ENCODE peak calls at places on chromosomes 12 and 14, in nine cellular contexts. C, E, H, L, T, S, R, M and F are unnamed samples.

GRCh38 chr14:68938515-68939423 is 40.3 kb downstream of the ACTN1 start:
- DNase-seq in M (no peak), T (peak), R (no peak), S (no peak), H (no peak), L (no peak), C (no peak), E (no peak), F (no peak)

GRCh38 chr12:124392271-124392990 is 97.5 kb downstream of the RFLNA start:
- DNase-seq in E (no peak), T (peak), M (no peak), L (no peak), S (no peak), R (no peak), C (peak), H (no peak), F (no peak)

GRCh38 chr12:92107621-92108131 is 38.0 kb downstream of the BTG1 start:
- DNase-seq in S (no peak), H (no peak), L (peak), M (no peak), R (no peak), T (no peak), C (no peak), E (no peak), F (no peak)

GRCh38 chr12:120055639-120056038 is 60.9 kb downstream of the RAB35 start:
- DNase-seq in H (no peak), E (no peak), R (no peak), S (no peak), M (no peak), C (no peak), T (no peak), L (no peak), F (no peak)

GRCh38 chr12:52044284-52044983 is 6.8 kb upstream of the NR4A1 start:
- DNase-seq in H (no peak), R (no peak), C (no peak), S (peak), L (peak), T (no peak), E (no peak), M (no peak), F (no peak)

GRCh38 chr14:31682768-31683167 is 121.6 kb downstream of the NUBPL start:
- DNase-seq in H (no peak), R (no peak), M (no peak), T (no peak), C (no peak), L (no peak), S (no peak), E (no peak), F (no peak)

GRCh38 chr14:70907172-70907995 is at the start of gene PCNX1:
- DNase-seq in M (peak), S (peak), C (peak), L (peak), E (peak), H (peak), R (peak), T (peak), F (peak)

GRCh38 chr14:21933681-21934080 is 260.1 kb upstream of the OR4E1 start:
- DNase-seq in R (no peak), M (no peak), L (no peak), H (no peak), S (no peak), C (no peak), E (no peak), T (peak), F (no peak)

GRCh38 chr12:26473291-26473690 is 277.9 kb downstream of the SSPN start:
- DNase-seq in M (no peak), C (no peak), R (no peak), T (no peak), L (no peak), S (no peak), E (no peak), H (no peak), F (no peak)

GRCh38 chr12:10213168-10214130 is 772 bp downstream of the GABARAPL1 start:
- DNase-seq in M (peak), E (peak), S (peak), L (peak), C (peak), T (peak), R (peak), H (peak), F (peak)

GRCh38 chr14:22994762-22995275 is 12.5 kb upstream of the AJUBA start:
- DNase-seq in S (peak), L (no peak), T (peak), R (no peak), H (no peak), E (no peak), C (peak), M (no peak), F (no peak)

GRCh38 chr14:67782090-67782489 is 34.3 kb downstream of the ZFYVE26 start:
- DNase-seq in S (no peak), L (no peak), M (no peak), C (no peak), E (no peak), H (no peak), T (no peak), R (no peak), F (no peak)

GRCh38 chr12:130947028-130947427 is 6.7 kb upstream of the ADGRD1 start:
- DNase-seq in S (no peak), E (no peak), T (no peak), R (no peak), C (no peak), M (no peak), H (no peak), L (no peak), F (no peak)

GRCh38 chr12:87323369-87323768 is 705.8 kb downstream of the C12orf50 start:
- DNase-seq in H (no peak), S (no peak), T (peak), R (no peak), L (no peak), E (no peak), C (peak), M (no peak), F (no peak)

GRCh38 chr12:106127289-106128126 is 11.2 kb downstream of the NUAK1 start:
- DNase-seq in S (no peak), C (peak), M (no peak), T (peak), L (no peak), H (no peak), E (no peak), R (no peak), F (no peak)

GRCh38 chr12:118064608-118065007 is 3.6 kb upstream of the WSB2 start:
- DNase-seq in R (no peak), S (no peak), L (no peak), M (no peak), H (no peak), T (peak), E (no peak), C (no peak), F (no peak)

GRCh38 chr14:74459289-74459946 is 33.4 kb upstream of the SYNDIG1L start:
- DNase-seq in L (no peak), T (peak), S (peak), E (no peak), C (peak), H (no peak), R (peak), M (no peak), F (no peak)

GRCh38 chr12:56590237-56590830 is 39.8 kb downstream of the BAZ2A start:
- DNase-seq in L (no peak), E (no peak), C (peak), R (no peak), M (no peak), H (no peak), S (peak), T (peak), F (no peak)

GRCh38 chr14:94598506-94598815 is 13.7 kb upstream of the SERPINA3 start:
- DNase-seq in C (no peak), S (no peak), H (no peak), T (no peak), L (no peak), E (no peak), M (no peak), R (no peak), F (no peak)

GRCh38 chr12:76685246-76685678 is 78.7 kb upstream of the ZDHHC17 start:
- DNase-seq in M (no peak), L (peak), E (no peak), T (peak), H (no peak), C (peak), R (no peak), S (peak), F (no peak)

GRCh38 chr14:58668848-58669480 is 31.2 kb downstream of the DACT1 start:
- DNase-seq in H (no peak), C (no peak), M (no peak), E (no peak), T (peak), S (no peak), L (no peak), R (no peak), F (no peak)

GRCh38 chr14:29773990-29774389 is 153.7 kb downstream of the PRKD1 start:
- DNase-seq in S (no peak), M (no peak), R (no peak), C (no peak), H (no peak), L (no peak), E (no peak), T (no peak), F (no peak)

GRCh38 chr12:122040579-122041386 is 19.1 kb downstream of the BCL7A start:
- DNase-seq in E (no peak), C (no peak), M (no peak), R (no peak), T (no peak), H (no peak), L (no peak), S (no peak), F (no peak)

GRCh38 chr14:69572634-69573135 is 2.0 kb downstream of the CCDC177 start:
- DNase-seq in E (no peak), T (no peak), R (no peak), S (no peak), C (no peak), L (no peak), M (no peak), H (no peak), F (no peak)

GRCh38 chr12:124567035-124567672 is at the start of gene NCOR2:
- DNase-seq in E (peak), C (no peak), H (peak), R (peak), T (peak), L (no peak), M (no peak), S (no peak), F (peak)

GRCh38 chr12:122978507-122978955 is 1.9 kb upstream of the ARL6IP4 start:
- DNase-seq in H (no peak), E (no peak), C (no peak), M (no peak), L (no peak), T (no peak), S (no peak), R (no peak), F (no peak)

GRCh38 chr12:102216086-102216691 is 18.6 kb upstream of the PMCH start:
- DNase-seq in H (no peak), L (no peak), C (peak), M (no peak), T (peak), E (no peak), S (no peak), R (no peak), F (no peak)

GRCh38 chr12:22287776-22288621 is 46.5 kb downstream of the ST8SIA1 start:
- DNase-seq in L (no peak), M (no peak), T (peak), E (no peak), C (peak), S (no peak), H (no peak), R (no peak), F (peak)